ENCODE peak calls at places on chromosome 13, in six cellular contexts. R, A, U, K, V and P are unnamed samples.

GRCh38 chr13:21043898-21044297 is 17.5 kb downstream of the LATS2 start:
- DNase-seq in R (no peak), U (no peak), A (no peak), V (no peak), K (no peak), P (no peak)

GRCh38 chr13:64311948-64312347 is 2896.3 kb upstream of the PCDH20 start:
- DNase-seq in K (no peak), U (no peak), A (no peak), V (no peak), R (no peak), P (no peak)

GRCh38 chr13:24625324-24625723 is 54.9 kb upstream of the ATP12A start:
- DNase-seq in A (no peak), R (no peak), U (no peak), K (peak), V (no peak), P (no peak)

GRCh38 chr13:113564331-113565023 is 20.1 kb upstream of the TFDP1 start:
- DNase-seq in R (no peak), V (peak), U (no peak), K (no peak), A (no peak), P (no peak)

GRCh38 chr13:106143930-106144709 is 391.3 kb downstream of the EFNB2 start:
- DNase-seq in R (no peak), K (no peak), V (no peak), A (no peak), U (no peak), P (peak)

GRCh38 chr13:72565893-72566292 is 161.5 kb downstream of the MZT1 start:
- DNase-seq in V (no peak), A (no peak), U (no peak), K (no peak), R (no peak), P (no peak)

GRCh38 chr13:20814224-20814910 is 40.6 kb upstream of the EEF1AKMT1 start:
- DNase-seq in R (no peak), A (peak), V (peak), K (no peak), U (no peak), P (peak)

GRCh38 chr13:27654059-27654458 is 32.4 kb downstream of the POLR1D start:
- DNase-seq in U (no peak), A (no peak), R (no peak), K (no peak), V (no peak), P (no peak)

GRCh38 chr13:62185631-62186256 is 770.1 kb upstream of the PCDH20 start:
- DNase-seq in U (no peak), V (no peak), R (peak), A (no peak), K (no peak), P (no peak)

GRCh38 chr13:51315658-51316057 is 23.8 kb upstream of the SERPINE3 start:
- DNase-seq in A (no peak), V (no peak), R (no peak), K (no peak), U (no peak), P (no peak)

GRCh38 chr13:78497702-78498319 is 105.5 kb downstream of the POU4F1 start:
- DNase-seq in U (no peak), A (no peak), R (no peak), V (no peak), K (no peak), P (no peak)

GRCh38 chr13:44449999-44450821 is 76.6 kb downstream of the SERP2 start:
- DNase-seq in K (no peak), U (no peak), A (no peak), R (no peak), V (no peak), P (peak)

GRCh38 chr13:35866801-35867200 is 264.4 kb downstream of the DCLK1 start:
- DNase-seq in R (no peak), K (no peak), U (no peak), A (no peak), V (no peak), P (no peak)

GRCh38 chr13:83824561-83824960 is 57.7 kb downstream of the SLITRK1 start:
- DNase-seq in U (no peak), K (no peak), R (no peak), V (no peak), A (no peak), P (no peak)

GRCh38 chr13:36421447-36421846 is 10.8 kb upstream of the CCNA1 start:
- DNase-seq in A (no peak), K (no peak), V (no peak), U (no peak), R (no peak), P (no peak)

GRCh38 chr13:44271031-44271433 is 102.6 kb upstream of the SERP2 start:
- DNase-seq in A (no peak), V (no peak), U (no peak), R (no peak), K (no peak), P (no peak)

GRCh38 chr13:25682221-25682620 is 310.4 kb downstream of the ATP8A2 start:
- DNase-seq in R (no peak), A (no peak), K (no peak), V (no peak), U (no peak), P (no peak)

GRCh38 chr13:93925976-93926375 is 553.5 kb downstream of the DCT start:
- DNase-seq in V (no peak), R (no peak), U (no peak), K (no peak), A (no peak), P (no peak)

GRCh38 chr13:19055611-19056010 is 126.0 kb downstream of the TUBA3C start:
- DNase-seq in R (no peak), K (no peak), U (no peak), A (no peak), V (no peak), P (no peak)

GRCh38 chr13:73607489-73608156 is 526.6 kb downstream of the KLF12 start:
- DNase-seq in R (no peak), K (no peak), U (no peak), A (no peak), V (no peak), P (no peak)

GRCh38 chr13:104534847-104535246 is 1468.6 kb upstream of the SLC10A2 start:
- DNase-seq in R (no peak), V (no peak), K (no peak), A (no peak), U (no peak), P (no peak)

GRCh38 chr13:46860734-46861133 is 36.1 kb downstream of the HTR2A start:
- DNase-seq in V (no peak), A (no peak), K (no peak), U (no peak), R (no peak), P (no peak)

GRCh38 chr13:113969311-113969972 is 4.4 kb downstream of the C13orf46 start:
- DNase-seq in K (no peak), U (no peak), A (peak), V (no peak), R (no peak), P (no peak)

GRCh38 chr13:52665325-52665724 is 12.7 kb downstream of the SUGT1 start:
- DNase-seq in K (peak), A (no peak), R (no peak), V (no peak), U (no peak), P (no peak)

GRCh38 chr13:30904043-30904442 is 2.0 kb upstream of the MEDAG start:
- DNase-seq in R (no peak), A (no peak), V (no peak), K (no peak), U (no peak), P (no peak)

GRCh38 chr13:98706446-98707110 is 45.9 kb downstream of the SLC15A1 start:
- DNase-seq in K (peak), A (no peak), V (no peak), R (no peak), U (no peak), P (no peak)

GRCh38 chr13:113813749-113814434 is 50.0 kb downstream of the GAS6 start:
- DNase-seq in V (no peak), A (no peak), R (no peak), K (no peak), U (no peak), P (no peak)

GRCh38 chr13:90689111-90689510 is 658.4 kb upstream of the MIR17HG start:
- DNase-seq in K (no peak), A (no peak), R (no peak), U (no peak), V (no peak), P (no peak)

GRCh38 chr13:74778946-74779345 is 644.7 kb upstream of the KLF12 start:
- DNase-seq in U (no peak), A (no peak), V (no peak), R (no peak), K (no peak), P (no peak)

GRCh38 chr13:52158629-52159158 is 703 bp downstream of the NEK3 start:
- DNase-seq in U (no peak), R (no peak), A (no peak), V (peak), K (no peak), P (peak)

GRCh38 chr13:94028234-94029145 is 451.0 kb downstream of the DCT start:
- DNase-seq in K (no peak), R (peak), A (no peak), U (no peak), V (no peak), P (no peak)

GRCh38 chr13:40146586-40147240 is 491.3 kb downstream of the COG6 start:
- DNase-seq in U (no peak), R (no peak), A (no peak), K (no peak), V (no peak), P (no peak)

GRCh38 chr13:34335662-34336007 is 517.7 kb downstream of the RFC3 start:
- DNase-seq in R (no peak), K (no peak), V (no peak), A (no peak), U (no peak), P (no peak)

GRCh38 chr13:113033498-113033897 is 64.5 kb downstream of the MCF2L start:
- DNase-seq in V (no peak), A (no peak), U (no peak), R (peak), K (no peak), P (no peak)

GRCh38 chr13:45728759-45729158 is 26.6 kb downstream of the CBY2 start:
- DNase-seq in R (peak), A (no peak), K (no peak), U (no peak), V (no peak), P (no peak)
- TF ChIP-seq CTCF in R (peak), A (no peak), K (peak), U (peak), V (no peak), P (no peak)

DNA sequence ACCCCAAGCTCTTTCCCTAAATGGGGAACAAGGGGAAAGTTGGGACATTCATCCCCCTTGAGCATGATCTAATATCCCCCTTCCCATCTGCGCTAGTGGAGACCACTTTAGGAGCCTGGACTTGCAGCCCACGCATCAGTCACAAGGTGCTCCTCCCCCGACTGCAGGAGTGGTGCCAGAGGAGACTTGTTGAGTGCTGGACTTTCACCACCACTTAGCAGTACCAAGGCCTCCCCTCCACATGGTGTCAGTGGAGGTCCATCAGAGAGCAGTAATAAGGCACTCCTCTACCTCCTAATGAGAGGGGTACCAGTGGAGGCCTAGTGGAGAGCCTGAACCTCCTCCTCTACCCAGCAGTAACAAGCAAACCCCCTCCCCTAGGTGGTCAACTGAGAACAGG is 22.5 kb downstream of the CAB39L start:
- DNase-seq in K (no peak), R (no peak), A (no peak), U (no peak), V (peak), P (peak)
- TF ChIP-seq CTCF in K (peak), R (no peak), A (peak), U (no peak), V (no peak), P (no peak)

DNA sequence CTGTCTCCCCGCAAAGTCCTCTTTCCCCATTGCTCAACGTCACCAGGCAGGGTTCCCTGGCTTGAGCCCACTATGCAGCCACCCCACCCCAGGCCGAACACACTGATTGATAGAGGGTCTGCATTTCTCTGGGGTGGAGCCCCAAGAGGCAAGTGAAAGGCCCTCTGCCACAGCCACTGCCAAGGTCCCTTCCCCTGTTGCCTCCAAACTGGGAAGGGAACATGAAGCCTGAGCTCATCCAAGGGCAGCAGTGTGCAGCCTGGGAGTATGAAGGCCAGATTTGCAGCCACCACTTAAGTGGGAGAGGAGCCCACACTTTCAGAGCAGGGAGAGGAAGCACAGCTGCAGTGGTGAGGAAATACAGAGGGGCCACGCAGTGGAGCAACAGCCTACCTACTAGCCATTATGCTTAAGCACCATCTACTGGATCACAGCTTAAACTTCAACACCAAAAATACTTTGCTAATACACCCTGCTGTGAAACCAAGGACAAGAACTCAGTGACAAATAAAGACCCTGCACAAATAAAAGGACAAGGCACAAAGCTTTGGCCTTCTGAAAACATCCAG is 48.6 kb downstream of the UBL3 start:
- DNase-seq in A (no peak), K (no peak), R (no peak), V (no peak), U (no peak), P (no peak)
- TF ChIP-seq CTCF in A (no peak), K (peak), R (no peak), V (no peak), U (no peak), P (no peak)

GRCh38 chr13:109427695-109428094 is 358.7 kb downstream of the IRS2 start:
- DNase-seq in U (no peak), A (no peak), R (no peak), V (no peak), K (no peak), P (no peak)
- TF ChIP-seq CTCF in U (peak), A (no peak), R (no peak), V (no peak), K (no peak), P (no peak)